ENCODE peak calls at places on chromosomes 4 and X, in seven cellular contexts. F is mammary epithelial cell; L is putamen; X is ELR; U is Right ventricle myocardium superior; C is HCEC 1CT; P is central memory CD8-positive, alpha-beta T cell. S is an unnamed sample.

GRCh38 chr4:69649629-69650028 is 3.4 kb downstream of the UGT2A1 start:
- DNase-seq in U (no peak), X (no peak), F (peak; percentile 6), P (no peak), C (no peak), L (no peak), S (no peak)

GRCh38 chr4:33831667-33832066 is 2412.6 kb downstream of the ARAP2 start:
- DNase-seq in L (no peak), X (peak; percentile 82), F (no peak), P (no peak), C (peak; percentile 57), U (no peak), S (no peak)

GRCh38 chr4:151674804-151675290 is 86.0 kb downstream of the GATB start:
- DNase-seq in X (peak; percentile 14), F (peak; percentile 69), C (no peak), P (no peak), L (no peak), U (peak; percentile 60), S (peak; percentile 71)

GRCh38 chr4:123744664-123745290 is 348.2 kb downstream of the SPRY1 start:
- DNase-seq in C (no peak), U (no peak), X (no peak), L (no peak), P (no peak), F (no peak), S (peak; percentile 32)

GRCh38 chr4:82770607-82771006 is 28.0 kb downstream of the SCD5 start:
- DNase-seq in L (peak; percentile 97), P (no peak), C (no peak), U (no peak), X (no peak), F (no peak), S (no peak)

GRCh38 chr4:113683143-113683542 is 78.4 kb downstream of the CAMK2D start:
- DNase-seq in C (no peak), L (no peak), U (no peak), X (no peak), P (peak; percentile 19), F (peak; percentile 45), S (no peak)

GRCh38 chr4:6885953-6886557 is 23.6 kb upstream of the TBC1D14 start:
- DNase-seq in P (no peak), L (peak; percentile 78), X (no peak), U (peak; percentile 82), F (peak; percentile 46), C (peak; percentile 30), S (peak; percentile 86)

GRCh38 chr4:165325732-165326512 is 1.5 kb upstream of the MSMO1 start:
- DNase-seq in U (no peak), X (peak; percentile 89), L (no peak), P (no peak), F (peak; percentile 88), C (peak; percentile 72), S (no peak)

GRCh38 chrX:71996826-71997225 is 86.2 kb downstream of the NHSL2 start:
- DNase-seq in F (no peak), P (no peak), X (no peak), U (peak; percentile 59), C (no peak), L (no peak), S (no peak)

GRCh38 chr4:153111426-153112070 is 92.7 kb upstream of the TRIM2 start:
- DNase-seq in X (no peak), L (no peak), P (no peak), U (no peak), C (no peak), F (no peak), S (no peak)

GRCh38 chr4:133869486-133869885 is 332.1 kb downstream of the PABPC4L start:
- DNase-seq in X (no peak), F (no peak), C (no peak), P (no peak), U (no peak), L (no peak), S (no peak)

GRCh38 chr4:47913328-47913727 is 1.1 kb downstream of the NFXL1 start:
- DNase-seq in P (no peak), C (no peak), L (no peak), X (peak; percentile 44), U (no peak), F (peak; percentile 51), S (no peak)

GRCh38 chrX:38890963-38891362 is 89.7 kb downstream of the MID1IP1 start:
- DNase-seq in X (no peak), U (no peak), C (no peak), F (no peak), P (no peak), L (no peak), S (no peak)

GRCh38 chr4:66252291-66252690 is 582.0 kb upstream of the EPHA5 start:
- DNase-seq in U (no peak), P (no peak), F (no peak), C (peak; percentile 6), L (no peak), X (peak; percentile 30), S (no peak)

GRCh38 chr4:87103691-87104187 is 116.7 kb downstream of the KLHL8 start:
- DNase-seq in L (no peak), P (no peak), F (peak; percentile 84), C (peak; percentile 70), U (no peak), X (peak; percentile 84), S (no peak)

GRCh38 chrX:154804957-154805695 is at the start of gene MPP1:
- DNase-seq in F (peak; percentile 69), L (peak; percentile 71), X (peak; percentile 82), U (peak; percentile 85), C (peak; percentile 67), P (peak; percentile 62), S (peak; percentile 89)

GRCh38 chrX:24097741-24098140 is 43.0 kb downstream of the EIF2S3 start:
- DNase-seq in F (no peak), U (no peak), X (no peak), L (no peak), C (no peak), P (no peak), S (no peak)

GRCh38 chr4:167230744-167231143 is 3.5 kb downstream of the SPOCK3 start:
- DNase-seq in L (no peak), F (no peak), X (no peak), C (no peak), P (no peak), U (no peak), S (no peak)

GRCh38 chr4:84035568-84035967 is 463.5 kb downstream of the NKX6-1 start:
- DNase-seq in C (no peak), P (no peak), X (no peak), U (no peak), F (no peak), L (no peak), S (no peak)

GRCh38 chrX:74922922-74923321 is 2.3 kb downstream of the NEXMIF start:
- DNase-seq in C (no peak), X (no peak), U (no peak), P (no peak), F (no peak), L (no peak), S (no peak)

GRCh38 chrX:87516716-87517115 is 886 bp upstream of the KLHL4 start:
- DNase-seq in P (no peak), X (no peak), F (peak; percentile 63), U (no peak), C (no peak), L (no peak), S (no peak)

GRCh38 chr4:120838784-120839183 is 83.7 kb downstream of the PRDM5 start:
- DNase-seq in C (no peak), P (no peak), F (no peak), L (no peak), X (no peak), U (no peak), S (no peak)

GRCh38 chr4:8917868-8918783 is 46.5 kb upstream of the HMX1 start:
- DNase-seq in U (peak; percentile 70), F (peak; percentile 19), P (peak; percentile 41), C (no peak), X (peak; percentile 39), L (peak; percentile 12), S (peak; percentile 64)

GRCh38 chr4:123631699-123632098 is 235.1 kb downstream of the SPRY1 start:
- DNase-seq in P (no peak), L (no peak), U (no peak), F (peak; percentile 41), C (peak; percentile 59), X (peak; percentile 19), S (no peak)

GRCh38 chrX:13050151-13050550 is 5.7 kb upstream of the FAM9C start:
- DNase-seq in F (no peak), P (no peak), U (no peak), C (no peak), X (no peak), L (no peak), S (no peak)

GRCh38 chr4:188246488-188246887 is 107.2 kb downstream of the TRIML1 start:
- DNase-seq in L (peak; percentile 15), U (no peak), F (no peak), P (no peak), C (peak; percentile 28), X (peak; percentile 23), S (no peak)

GRCh38 chr4:81405900-81406401 is 65.8 kb downstream of the RASGEF1B start:
- DNase-seq in L (peak; percentile 85), U (no peak), F (peak; percentile 59), C (peak; percentile 32), P (no peak), X (peak; percentile 75), S (no peak)

GRCh38 chr4:153790962-153791551 is 2.2 kb upstream of the SFRP2 start:
- DNase-seq in F (no peak), L (no peak), U (peak; percentile 47), C (no peak), P (no peak), X (no peak), S (peak; percentile 60)

GRCh38 chr4:140095694-140096482 is 58.1 kb downstream of the MAML3 start:
- DNase-seq in C (peak; percentile 71), P (no peak), L (peak; percentile 51), X (peak; percentile 97), F (peak; percentile 80), U (peak; percentile 51), S (no peak)

GRCh38 chr4:133711817-133712216 is 489.8 kb downstream of the PABPC4L start:
- DNase-seq in L (no peak), P (no peak), F (no peak), C (no peak), X (peak; percentile 55), U (no peak), S (no peak)

GRCh38 chrX:119887721-119888425 is 7.8 kb upstream of the AKAP14 start:
- DNase-seq in L (no peak), P (no peak), C (peak; percentile 14), U (peak; percentile 76), F (no peak), X (peak; percentile 75), S (peak; percentile 80)

GRCh38 chr4:7872264-7872771 is 67.3 kb downstream of the AFAP1 start:
- DNase-seq in L (no peak), X (peak; percentile 59), F (no peak), C (peak; percentile 68), P (no peak), U (peak; percentile 61), S (no peak)

GRCh38 chr4:171648926-171649325 is 164.3 kb upstream of the GALNTL6 start:
- DNase-seq in F (no peak), X (no peak), P (no peak), U (no peak), L (no peak), C (no peak), S (no peak)

GRCh38 chr4:149896428-149896827 is 80.8 kb upstream of the IQCM start:
- DNase-seq in L (no peak), F (peak; percentile 18), C (peak; percentile 17), U (no peak), P (no peak), X (peak; percentile 60), S (no peak)

GRCh38 chr4:139438141-139438540 is 15.8 kb upstream of the RAB33B start:
- DNase-seq in F (no peak), X (no peak), U (no peak), C (no peak), L (no peak), P (no peak), S (no peak)

GRCh38 chr4:80226091-80226490 is 28.8 kb downstream of the PRDM8 start:
- DNase-seq in F (no peak), P (no peak), X (no peak), L (no peak), U (no peak), C (no peak), S (no peak)

GRCh38 chrX:153571159-153571908 is 27.6 kb downstream of the CCNQ start:
- DNase-seq in U (no peak), C (no peak), P (no peak), F (no peak), L (no peak), X (no peak), S (no peak)

GRCh38 chr4:88007304-88008132 is at the start of gene PKD2:
- DNase-seq in U (peak; percentile 92), F (peak; percentile 80), X (peak; percentile 83), L (peak; percentile 87), C (peak; percentile 61), P (peak; percentile 44), S (peak; percentile 98)